ENCODE peak calls at places on chromosomes 4 and X, in four cellular contexts. B is NAMALWA, Q is mesenchymal stem cell, H is brain pericyte. U is an unnamed sample.

GRCh38 chrX:23478561-23478960 is 143.9 kb downstream of the PTCHD1 start:
- DNase-seq in B (no peak), Q (no peak), H (no peak), U (no peak)

GRCh38 chr4:82431831-82432230 is 1.4 kb downstream of the ENOPH1 start:
- DNase-seq in B (no peak), Q (no peak), H (no peak), U (peak; percentile 3)

GRCh38 chr4:164536829-164537228 is 217.1 kb upstream of the SMIM31 start:
- DNase-seq in B (no peak), Q (peak; percentile 8), H (no peak), U (peak; percentile 2)

GRCh38 chr4:108072300-108072699 is 82.6 kb downstream of the HADH start:
- DNase-seq in B (no peak), Q (no peak), H (no peak), U (peak; percentile 16)

GRCh38 chr4:12729384-12729783 is 754.8 kb downstream of the RAB28 start:
- DNase-seq in B (peak; percentile 40), Q (peak; percentile 45), H (no peak), U (peak; percentile 75)

GRCh38 chrX:10749113-10749512 is 128.7 kb upstream of the MID1 start:
- DNase-seq in B (no peak), Q (no peak), H (no peak), U (no peak)

GRCh38 chrX:38937400-38937799 is 136.1 kb downstream of the MID1IP1 start:
- DNase-seq in B (no peak), Q (no peak), H (no peak), U (peak; percentile 9)

GRCh38 chr4:170008376-170008775 is 17.8 kb downstream of the MFAP3L start:
- DNase-seq in B (no peak), Q (no peak), H (no peak), U (peak; percentile 2)

GRCh38 chr4:54668031-54668611 is 10.4 kb downstream of the KIT start:
- DNase-seq in B (no peak), Q (no peak), H (no peak), U (no peak)

GRCh38 chr4:140756292-140757219 is at the start of gene TBC1D9:
- DNase-seq in B (peak; percentile 18), Q (peak; percentile 89), H (no peak), U (peak; percentile 92)

GRCh38 chrX:101206471-101206870 is 13.1 kb upstream of the DRP2 start:
- DNase-seq in B (peak; percentile 66), Q (peak; percentile 58), H (no peak), U (peak; percentile 73)

GRCh38 chr4:185648631-185649030 is 113.3 kb upstream of the PDLIM3 start:
- DNase-seq in B (no peak), Q (no peak), H (no peak), U (no peak)

GRCh38 chr4:53997901-53998300 is 66.5 kb downstream of the CHIC2 start:
- DNase-seq in B (no peak), Q (no peak), H (no peak), U (no peak)

GRCh38 chr4:113462286-113462685 is 299.3 kb downstream of the CAMK2D start:
- DNase-seq in B (no peak), Q (no peak), H (no peak), U (no peak)

GRCh38 chrX:21487832-21488231 is 113.6 kb downstream of the CNKSR2 start:
- DNase-seq in B (no peak), Q (no peak), H (no peak), U (peak; percentile 93)

GRCh38 chrX:15500497-15500966 is at the start of gene BMX:
- DNase-seq in B (no peak), Q (no peak), H (no peak), U (no peak)

GRCh38 chrX:14351889-14352288 is 177.4 kb upstream of the GLRA2 start:
- DNase-seq in B (no peak), Q (no peak), H (no peak), U (peak; percentile 1)

GRCh38 chr4:130099159-130099558 is 1003.2 kb downstream of the C4orf33 start:
- DNase-seq in B (no peak), Q (no peak), H (no peak), U (no peak)

GRCh38 chr4:76809594-76810305 is 88.2 kb downstream of the SOWAHB start:
- DNase-seq in B (no peak), Q (peak; percentile 96), H (no peak), U (peak; percentile 11)

GRCh38 chrX:120761810-120762209 is 113.9 kb downstream of the CT47B1 start:
- DNase-seq in B (no peak), Q (no peak), H (no peak), U (peak; percentile 51)

GRCh38 chr4:87114245-87115062 is 106.0 kb downstream of the KLHL8 start:
- DNase-seq in B (no peak), Q (no peak), H (no peak), U (no peak)

GRCh38 chr4:138405439-138405838 is 163.3 kb upstream of the SLC7A11 start:
- DNase-seq in B (peak; percentile 6), Q (peak; percentile 18), H (no peak), U (no peak)

GRCh38 chr4:143667461-143667860 is 33.0 kb downstream of the FREM3 start:
- DNase-seq in B (no peak), Q (no peak), H (no peak), U (no peak)

GRCh38 chrX:134688181-134688580 is 29.9 kb upstream of the PLAC1 start:
- DNase-seq in B (no peak), Q (no peak), H (no peak), U (no peak)

GRCh38 chr4:128635141-128635911 is 174.2 kb upstream of the JADE1 start:
- DNase-seq in B (no peak), Q (peak; percentile 48), H (no peak), U (peak; percentile 93)

GRCh38 chrX:150456466-150456865 is 93.3 kb downstream of the MAMLD1 start:
- DNase-seq in B (no peak), Q (no peak), H (no peak), U (peak; percentile 10)

GRCh38 chrX:101550825-101551767 is 749 bp downstream of the ARMCX1 start:
- DNase-seq in B (no peak), Q (peak; percentile 66), H (no peak), U (peak; percentile 56)

GRCh38 chrX:15206306-15206705 is 63.6 kb downstream of the ASB9 start:
- DNase-seq in B (no peak), Q (no peak), H (no peak), U (peak; percentile 62)

GRCh38 chr4:52578951-52579350 is 80.2 kb downstream of the USP46 start:
- DNase-seq in B (no peak), Q (no peak), H (no peak), U (no peak)

GRCh38 chr4:182222766-182223165 is 20.4 kb upstream of the TENM3 start:
- DNase-seq in B (no peak), Q (no peak), H (no peak), U (peak; percentile 64)

GRCh38 chr4:125388653-125389052 is 73.9 kb downstream of the FAT4 start:
- DNase-seq in B (no peak), Q (peak; percentile 23), H (no peak), U (no peak)

GRCh38 chrX:16143968-16144367 is 20.6 kb downstream of the GRPR start:
- DNase-seq in B (no peak), Q (no peak), H (no peak), U (no peak)

U was measured in DMS53.